ENCODE peak calls at places on chromosomes 2 and 18, in five cellular contexts. T is OCI-LY7, P is B cell, W is RWPE1, Z is neural progenitor cell. Q is an unnamed sample.

GRCh38 chr2:464562-465309 is 176.8 kb upstream of the ALKAL2 start:
- DNase-seq in P (peak), T (peak), W (no peak), Z (no peak), Q (no peak)

GRCh38 chr2:47119001-47119400 is 36.1 kb downstream of the STPG4 start:
- DNase-seq in W (peak), T (no peak), P (no peak), Z (no peak), Q (no peak)

GRCh38 chr2:181456660-181457120 is 496 bp upstream of the ITGA4 start:
- DNase-seq in T (peak), P (peak), Z (peak), W (no peak), Q (no peak)

GRCh38 chr18:51028201-51028805 is 1.7 kb upstream of the SMAD4 start:
- DNase-seq in T (peak), W (no peak), P (peak), Z (no peak), Q (peak)

GRCh38 chr2:121136323-121136722 is 148.7 kb downstream of the TFCP2L1 start:
- DNase-seq in P (no peak), T (no peak), W (no peak), Z (no peak), Q (peak)

GRCh38 chr2:222410534-222410933 is 13.8 kb upstream of the SGPP2 start:
- DNase-seq in Z (peak), T (no peak), W (no peak), P (no peak), Q (peak)

GRCh38 chr18:32289480-32290075 is 99.7 kb downstream of the MEP1B start:
- DNase-seq in T (peak), Z (peak), W (peak), P (peak), Q (peak)

GRCh38 chr2:35365859-35366258 is 989.7 kb upstream of the CRIM1 start:
- DNase-seq in P (no peak), Z (no peak), T (no peak), W (peak), Q (no peak)

GRCh38 chr2:181058378-181059269 is 78.2 kb downstream of the UBE2E3 start:
- DNase-seq in P (peak), Z (peak), T (peak), W (peak), Q (peak)

GRCh38 chr2:119721462-119721861 is 38.3 kb upstream of the PTPN4 start:
- DNase-seq in P (no peak), W (no peak), T (no peak), Z (no peak), Q (no peak)

GRCh38 chr2:234269769-234270204 is 219.3 kb downstream of the SPP2 start:
- DNase-seq in W (no peak), T (no peak), Z (no peak), P (no peak), Q (no peak)

GRCh38 chr2:119205001-119205669 is 18.5 kb upstream of the STEAP3 start:
- DNase-seq in Z (no peak), P (no peak), T (no peak), W (no peak), Q (no peak)

DNA sequence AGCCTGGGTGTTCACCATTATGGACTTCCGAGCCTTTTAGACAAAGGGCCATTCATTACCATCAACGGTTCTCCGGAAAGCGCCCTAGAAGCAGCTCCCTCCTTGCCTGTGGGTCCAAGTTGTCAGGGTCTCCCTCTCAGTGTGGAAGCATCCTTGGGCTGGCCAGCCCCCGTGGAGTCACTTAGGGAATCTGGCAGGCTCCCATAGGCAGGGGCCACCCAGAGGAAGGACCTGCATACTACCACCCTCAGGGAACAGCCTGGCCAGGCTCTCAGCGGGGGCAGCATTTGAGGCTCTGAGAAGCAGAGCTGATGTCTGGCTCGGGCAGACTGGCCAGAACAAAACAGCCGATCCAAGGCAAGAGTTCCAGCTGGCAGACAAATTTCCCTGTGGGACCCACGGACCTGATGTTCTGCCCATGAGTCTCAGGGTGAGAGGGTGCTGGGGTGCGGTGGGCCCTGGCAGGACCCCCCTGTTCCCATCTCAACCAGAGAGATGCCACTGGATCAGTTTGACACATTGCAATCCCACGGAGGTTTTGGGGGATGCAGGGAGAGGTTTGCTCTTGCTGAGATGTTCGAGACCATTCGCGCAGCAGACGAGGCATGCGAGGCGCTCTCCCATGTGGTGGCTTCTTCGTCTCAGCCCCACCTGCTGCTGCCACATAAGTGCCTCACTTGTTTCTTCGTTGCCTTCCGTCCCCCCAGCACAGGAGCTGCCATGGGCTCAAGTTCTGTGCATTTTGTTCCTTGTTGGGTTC is 56.9 kb downstream of the ACKR3 start:
- DNase-seq in Z (no peak), P (no peak), T (no peak), W (no peak), Q (no peak)
- TF ChIP-seq CTCF in Z (no peak), P (no peak), T (no peak), W (no peak), Q (no peak)

GRCh38 chr2:106561803-106562202 is 74.6 kb downstream of the CD8B2 start:
- DNase-seq in W (no peak), Z (no peak), P (no peak), T (no peak), Q (no peak)

GRCh38 chr2:106560773-106561172 is 73.6 kb downstream of the CD8B2 start:
- DNase-seq in T (no peak), P (no peak), Z (no peak), W (no peak), Q (no peak)

GRCh38 chr2:106562232-106562631 is 75.1 kb downstream of the CD8B2 start:
- DNase-seq in Z (no peak), P (no peak), T (no peak), W (no peak), Q (no peak)

GRCh38 chr2:106561356-106561755 is 74.2 kb downstream of the CD8B2 start:
- DNase-seq in T (no peak), P (no peak), W (no peak), Z (no peak), Q (no peak)

DNA sequence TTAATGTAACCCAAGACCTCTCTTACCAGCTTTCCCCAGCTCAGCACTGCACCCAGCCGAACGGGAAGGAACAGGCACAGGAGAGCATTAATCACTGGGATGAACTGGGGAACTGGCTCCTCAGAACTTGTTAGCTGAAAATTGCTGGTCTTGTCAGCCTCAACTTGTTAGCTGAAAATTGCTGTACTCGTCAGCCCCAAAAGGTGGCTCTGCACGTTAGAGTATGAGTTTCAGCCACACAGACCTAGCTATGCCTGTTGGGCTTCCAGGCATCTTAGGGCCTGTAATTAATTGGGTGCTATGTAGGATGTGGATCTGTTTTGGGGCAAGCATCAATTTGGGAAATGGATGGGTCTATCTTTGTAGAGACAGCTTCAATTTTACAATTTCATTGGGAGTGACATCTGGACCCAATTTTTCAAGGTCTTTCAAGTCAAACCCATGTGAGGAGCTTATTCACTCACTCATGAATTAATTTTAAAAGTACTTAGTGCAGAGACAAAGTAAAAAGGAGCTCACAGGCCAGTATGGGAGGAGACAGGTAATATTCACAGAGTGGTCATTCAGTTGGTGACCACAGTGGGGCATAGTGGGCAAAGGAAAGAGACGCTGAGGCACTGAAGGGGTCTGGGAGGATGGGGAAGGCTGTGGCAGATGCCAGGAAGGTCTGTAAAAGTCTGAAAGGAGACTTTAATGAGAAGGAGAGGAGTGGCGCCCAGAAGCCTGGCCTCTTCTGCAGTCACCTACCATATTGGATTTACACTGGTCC is 75.8 kb downstream of the CD8B2 start:
- DNase-seq in T (no peak), W (no peak), Z (peak), P (no peak), Q (peak)
- TF ChIP-seq CTCF in T (no peak), W (no peak), Z (peak), P (no peak), Q (peak)

GRCh38 chr2:143030127-143030526 is 99.1 kb upstream of the ARHGAP15 start:
- DNase-seq in P (peak), Z (no peak), T (peak), W (no peak), Q (no peak)
- TF ChIP-seq CTCF in P (no peak), Z (no peak), T (no peak), W (no peak), Q (no peak)

GRCh38 chr2:165967746-165968145 is 14.2 kb upstream of the TTC21B start:
- DNase-seq in Z (no peak), W (no peak), P (no peak), T (no peak), Q (no peak)

GRCh38 chr2:165970663-165971062 is 17.1 kb upstream of the TTC21B start:
- DNase-seq in Z (no peak), P (no peak), W (no peak), T (no peak), Q (no peak)

GRCh38 chr2:165969227-165969626 is 15.7 kb upstream of the TTC21B start:
- DNase-seq in W (no peak), T (no peak), P (no peak), Z (no peak), Q (no peak)
- TF ChIP-seq CTCF in W (no peak), T (no peak), P (no peak), Z (no peak), Q (no peak)

DNA sequence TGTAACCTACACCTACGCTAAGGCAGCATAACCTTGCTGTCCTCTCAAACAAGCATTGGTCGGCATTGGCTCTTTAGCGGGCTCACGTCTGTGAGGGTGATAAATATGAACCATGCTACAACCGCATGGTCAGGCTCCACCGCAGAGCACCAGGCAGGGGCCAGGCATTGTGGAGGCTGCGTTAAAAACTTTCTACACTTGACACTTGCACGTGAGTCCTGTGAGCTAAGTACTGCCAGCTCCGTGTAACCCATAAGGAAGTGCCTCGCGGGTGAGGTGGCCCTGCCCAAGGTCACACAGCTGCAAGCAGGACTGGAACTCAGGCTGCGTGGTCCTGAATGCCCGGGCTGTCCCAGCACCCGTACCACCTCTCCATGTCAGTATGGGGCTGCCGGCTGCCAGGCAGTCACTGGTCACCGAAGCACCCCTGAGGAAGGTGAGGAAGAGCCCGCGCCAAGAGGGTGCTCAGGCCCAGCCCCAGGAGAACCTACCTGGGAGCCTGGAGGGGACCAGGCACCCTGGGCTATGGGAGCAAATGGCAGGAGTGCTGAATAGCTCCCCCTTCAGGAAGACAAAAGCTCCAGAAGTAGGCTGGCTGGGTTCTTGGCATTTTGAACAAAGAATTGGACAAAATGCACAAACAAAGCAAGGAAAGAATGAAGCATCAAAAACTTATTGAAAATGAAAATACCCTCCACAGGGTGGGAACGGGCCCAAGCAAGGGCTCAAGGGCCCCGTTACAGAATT is 271.1 kb upstream of the RAB6C start:
- DNase-seq in P (no peak), T (no peak), Z (no peak), W (no peak), Q (no peak)
- TF ChIP-seq CTCF in P (no peak), T (peak), Z (peak), W (no peak), Q (no peak)

GRCh38 chr2:148643998-148644884 is at the start of gene EPC2:
- DNase-seq in W (peak), Z (peak), T (peak), P (peak), Q (peak)
- TF ChIP-seq CTCF in W (no peak), Z (no peak), T (no peak), P (no peak), Q (no peak)

GRCh38 chr18:40529478-40529877 is 1425.6 kb upstream of the PIK3C3 start:
- DNase-seq in W (no peak), Z (no peak), P (no peak), T (no peak), Q (no peak)
- TF ChIP-seq CTCF in W (no peak), Z (peak), P (no peak), T (no peak), Q (no peak)